ENCODE peak calls at places on chromosomes 1 and 21, in four cellular contexts. Q, H, S and X are unnamed samples. For H3K9me3, the result is how much of the 10 kb centered on the place peaks cover.

GRCh38 chr1:228043281-228043845 is 36.6 kb downstream of the WNT3A start:
- DNase-seq in S (no peak), H (no peak), Q (no peak), X (no peak)

GRCh38 chr1:46523556-46524443 is 27.6 kb downstream of the KNCN start:
- DNase-seq in S (no peak), Q (no peak), H (no peak), X (no peak)

GRCh38 chr1:64421377-64421776 is 48.6 kb upstream of the CACHD1 start:
- DNase-seq in S (no peak), Q (no peak), H (no peak), X (no peak)

GRCh38 chr1:167909691-167910180 is 4.2 kb downstream of the ADCY10 start:
- DNase-seq in H (no peak), Q (no peak), S (peak), X (no peak)

GRCh38 chr1:241269116-241269515 is 87.9 kb downstream of the RGS7 start:
- DNase-seq in H (no peak), S (no peak), Q (peak), X (no peak)

GRCh38 chr1:223639333-223639749 is 26.2 kb downstream of the CAPN8 start:
- DNase-seq in Q (no peak), S (peak), H (no peak), X (no peak)

GRCh38 chr21:28135646-28136045 is 857.0 kb downstream of the LTN1 start:
- DNase-seq in Q (no peak), H (no peak), S (no peak), X (no peak)

GRCh38 chr21:26840206-26840605 is 5.0 kb downstream of the ADAMTS1 start:
- DNase-seq in S (no peak), H (no peak), Q (no peak), X (no peak)

GRCh38 chr1:155910621-155911121 is 478 bp downstream of the RIT1 start:
- DNase-seq in H (no peak), S (no peak), Q (peak), X (peak)

GRCh38 chr1:18191037-18191867 is 83.7 kb downstream of the IGSF21 start:
- DNase-seq in Q (peak), H (no peak), S (no peak), X (no peak)

GRCh38 chr1:230569201-230569600 is 73.1 kb upstream of the COG2 start:
- DNase-seq in Q (no peak), H (no peak), S (no peak), X (no peak)

GRCh38 chr1:118947790-118948189 is 40.4 kb downstream of the TBX15 start:
- DNase-seq in Q (no peak), H (no peak), S (no peak), X (no peak)

GRCh38 chr1:218754477-218754876 is 409.3 kb downstream of the TGFB2 start:
- DNase-seq in Q (no peak), H (no peak), S (peak), X (no peak)
- TF ChIP-seq EZH2phosphoT487 in Q (no peak), H (no peak), S (no peak), X (no peak)

DNA sequence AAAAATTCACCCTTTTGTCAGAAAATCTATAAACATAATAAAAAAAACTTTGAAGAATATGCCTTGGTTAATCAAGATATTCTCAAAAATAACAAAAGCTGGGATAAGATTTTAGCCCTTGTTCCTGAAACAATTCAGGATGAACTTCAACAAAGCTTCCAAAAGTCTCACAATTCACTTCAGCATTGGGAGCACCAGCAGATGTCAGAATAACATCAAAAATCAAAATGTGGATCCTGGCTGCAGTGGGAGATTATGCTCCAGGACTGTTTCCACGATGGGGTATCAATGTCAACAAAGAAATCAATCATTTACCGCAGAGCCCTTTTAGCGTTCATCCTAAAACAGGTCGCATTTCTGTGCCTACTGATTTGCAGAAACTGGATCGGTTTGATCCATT is 35.2 kb downstream of the ZNF670 start:
- DNase-seq in Q (no peak), S (no peak), H (no peak), X (no peak)
- H3K9me3 ChIP-seq in Q (half or more), S (under half), H (half or more), X (half or more)

GRCh38 chr1:89260575-89261275 is 11.9 kb downstream of the GBP5 start:
- DNase-seq in S (no peak), H (no peak), Q (no peak), X (no peak)

GRCh38 chr1:89260042-89260441 is 12.6 kb downstream of the GBP5 start:
- DNase-seq in H (no peak), S (no peak), Q (no peak), X (no peak)

GRCh38 chr1:89259283-89259971 is 13.2 kb downstream of the GBP5 start:
- DNase-seq in H (no peak), Q (no peak), S (no peak), X (no peak)

GRCh38 chr1:89257036-89257435 is 15.6 kb downstream of the GBP5 start:
- DNase-seq in S (no peak), Q (no peak), H (no peak), X (no peak)

GRCh38 chr1:89254658-89255287 is 17.9 kb downstream of the GBP5 start:
- DNase-seq in H (no peak), S (no peak), Q (no peak), X (no peak)
- TF ChIP-seq EZH2phosphoT487 in H (no peak), S (no peak), Q (no peak), X (no peak)

GRCh38 chr21:40616377-40616704 is 230.6 kb downstream of the DSCAM start:
- DNase-seq in Q (no peak), H (no peak), S (no peak), X (no peak)
- H3K9me3 ChIP-seq in Q (under half), H (under half), S (under half), X (under half)

GRCh38 chr1:52356818-52357355 is 9.1 kb downstream of the CC2D1B start:
- DNase-seq in S (no peak), H (no peak), Q (no peak), X (no peak)
- TF ChIP-seq EZH2phosphoT487 in S (no peak), H (no peak), Q (no peak), X (no peak)

GRCh38 chr1:33366766-33367487 is 46.0 kb upstream of the A3GALT2 start:
- DNase-seq in S (no peak), H (no peak), Q (no peak), X (no peak)
- H3K9me3 ChIP-seq in S (under half), H (under half), Q (under half), X (under half)

GRCh38 chr1:244049142-244049968 is 1.7 kb upstream of the ZBTB18 start:
- DNase-seq in Q (peak), H (no peak), S (peak), X (peak)
- TF ChIP-seq EZH2phosphoT487 in Q (no peak), H (no peak), S (no peak), X (no peak)

GRCh38 chr1:5920201-5920600 is 72.0 kb downstream of the NPHP4 start:
- DNase-seq in H (no peak), S (no peak), Q (no peak), X (no peak)
- H3K9me3 ChIP-seq in H (under half), S (under half), Q (under half), X (under half)